ENCODE peak calls at places on chromosomes 13 and 19, in nine cellular contexts. One of them, this sample, is unnamed.

GRCh38 chr19:29831041-29831548 is 19.3 kb downstream of the CCNE1 start:
- DNase-seq in breast epithelium: no peak
- DNase-seq in stomach: no peak
- DNase-seq in HCT116: peak; percentile 76
- DNase-seq in sigmoid colon: no peak
- DNase-seq in suprapubic skin: peak; percentile 43
- DNase-seq in upper lobe of left lung: no peak
- DNase-seq in transverse colon: no peak
- DNase-seq in HepG2: no peak
- DNase-seq in this sample: no peak

GRCh38 chr13:53683146-53683545 is 654.5 kb downstream of the OLFM4 start:
- DNase-seq in breast epithelium: no peak
- DNase-seq in stomach: no peak
- DNase-seq in HCT116: no peak
- DNase-seq in sigmoid colon: no peak
- DNase-seq in suprapubic skin: no peak
- DNase-seq in upper lobe of left lung: no peak
- DNase-seq in transverse colon: no peak
- DNase-seq in HepG2: no peak
- DNase-seq in this sample: no peak

GRCh38 chr19:36972594-36972993 is 56.5 kb downstream of the ZNF568 start:
- DNase-seq in breast epithelium: no peak
- DNase-seq in stomach: no peak
- DNase-seq in HCT116: no peak
- DNase-seq in sigmoid colon: no peak
- DNase-seq in suprapubic skin: peak; percentile 76
- DNase-seq in upper lobe of left lung: no peak
- DNase-seq in transverse colon: no peak
- DNase-seq in HepG2: no peak
- DNase-seq in this sample: peak; percentile 76

GRCh38 chr13:24133396-24133795 is 27.1 kb upstream of the SPATA13 start:
- DNase-seq in breast epithelium: no peak
- DNase-seq in stomach: no peak
- DNase-seq in HCT116: no peak
- DNase-seq in sigmoid colon: no peak
- DNase-seq in suprapubic skin: no peak
- DNase-seq in upper lobe of left lung: no peak
- DNase-seq in transverse colon: no peak
- DNase-seq in HepG2: no peak
- DNase-seq in this sample: no peak

GRCh38 chr13:113533441-113533840 is 42.9 kb upstream of the DCUN1D2 start:
- DNase-seq in breast epithelium: no peak
- DNase-seq in stomach: no peak
- DNase-seq in HCT116: no peak
- DNase-seq in sigmoid colon: peak; percentile 67
- DNase-seq in suprapubic skin: no peak
- DNase-seq in upper lobe of left lung: no peak
- DNase-seq in transverse colon: no peak
- DNase-seq in HepG2: no peak
- DNase-seq in this sample: peak; percentile 45

GRCh38 chr19:35331551-35332214 is 2.7 kb downstream of the CD22 start:
- DNase-seq in breast epithelium: no peak
- DNase-seq in stomach: no peak
- DNase-seq in HCT116: no peak
- DNase-seq in sigmoid colon: no peak
- DNase-seq in suprapubic skin: no peak
- DNase-seq in upper lobe of left lung: no peak
- DNase-seq in transverse colon: no peak
- DNase-seq in HepG2: no peak
- DNase-seq in this sample: no peak

GRCh38 chr19:5250127-5250659 is 90.4 kb downstream of the PTPRS start:
- DNase-seq in breast epithelium: no peak
- DNase-seq in stomach: no peak
- DNase-seq in HCT116: no peak
- DNase-seq in sigmoid colon: peak; percentile 92
- DNase-seq in suprapubic skin: no peak
- DNase-seq in upper lobe of left lung: peak; percentile 72
- DNase-seq in transverse colon: peak; percentile 28
- DNase-seq in HepG2: no peak
- DNase-seq in this sample: no peak

GRCh38 chr19:31262673-31263308 is 86.4 kb downstream of the TSHZ3 start:
- DNase-seq in breast epithelium: peak; percentile 7
- DNase-seq in stomach: peak; percentile 17
- DNase-seq in HCT116: no peak
- DNase-seq in sigmoid colon: no peak
- DNase-seq in suprapubic skin: no peak
- DNase-seq in upper lobe of left lung: no peak
- DNase-seq in transverse colon: no peak
- DNase-seq in HepG2: no peak
- DNase-seq in this sample: no peak

GRCh38 chr13:74026753-74027152 is 107.5 kb downstream of the KLF12 start:
- DNase-seq in breast epithelium: no peak
- DNase-seq in stomach: peak; percentile 29
- DNase-seq in HCT116: no peak
- DNase-seq in sigmoid colon: no peak
- DNase-seq in suprapubic skin: no peak
- DNase-seq in upper lobe of left lung: no peak
- DNase-seq in transverse colon: peak; percentile 44
- DNase-seq in HepG2: no peak
- DNase-seq in this sample: peak; percentile 80

GRCh38 chr19:54316746-54317107 is 3.8 kb upstream of the LILRA5 start:
- DNase-seq in breast epithelium: no peak
- DNase-seq in stomach: no peak
- DNase-seq in HCT116: no peak
- DNase-seq in sigmoid colon: no peak
- DNase-seq in suprapubic skin: peak; percentile 47
- DNase-seq in upper lobe of left lung: no peak
- DNase-seq in transverse colon: no peak
- DNase-seq in HepG2: no peak
- DNase-seq in this sample: peak; percentile 85

GRCh38 chr19:40055832-40056504 is at the start of gene ZNF780B:
- DNase-seq in breast epithelium: no peak
- DNase-seq in stomach: peak; percentile 67
- DNase-seq in HCT116: peak; percentile 19
- DNase-seq in sigmoid colon: peak; percentile 65
- DNase-seq in suprapubic skin: peak; percentile 80
- DNase-seq in upper lobe of left lung: peak; percentile 85
- DNase-seq in transverse colon: peak; percentile 80
- DNase-seq in HepG2: peak; percentile 68
- DNase-seq in this sample: peak; percentile 92
- TF ChIP-seq POLR2A in breast epithelium: no peak
- TF ChIP-seq POLR2A in stomach: no peak
- TF ChIP-seq POLR2A in HCT116: no peak
- TF ChIP-seq POLR2A in sigmoid colon: no peak
- TF ChIP-seq POLR2A in suprapubic skin: no peak
- TF ChIP-seq POLR2A in upper lobe of left lung: no peak
- TF ChIP-seq POLR2A in transverse colon: no peak
- TF ChIP-seq POLR2A in HepG2: peak; percentile 80
- TF ChIP-seq POLR2A in this sample: no peak

GRCh38 chr19:38650911-38651584 is 3.6 kb downstream of the ACTN4 start:
- DNase-seq in breast epithelium: no peak
- DNase-seq in stomach: no peak
- DNase-seq in HCT116: no peak
- DNase-seq in sigmoid colon: peak; percentile 81
- DNase-seq in suprapubic skin: no peak
- DNase-seq in upper lobe of left lung: no peak
- DNase-seq in transverse colon: no peak
- DNase-seq in HepG2: no peak
- DNase-seq in this sample: no peak
- H3K4me1 ChIP-seq in breast epithelium: peaks cover 4% of the 10 kb centered on the region
- H3K4me1 ChIP-seq in stomach: peaks cover 68% of the 10 kb centered on the region
- H3K4me1 ChIP-seq in HCT116: peaks cover 78% of the 10 kb centered on the region
- H3K4me1 ChIP-seq in sigmoid colon: peaks cover 76% of the 10 kb centered on the region
- H3K4me1 ChIP-seq in suprapubic skin: peaks cover 83% of the 10 kb centered on the region
- H3K4me1 ChIP-seq in upper lobe of left lung: peaks cover 70% of the 10 kb centered on the region
- H3K4me1 ChIP-seq in transverse colon: peaks cover 68% of the 10 kb centered on the region
- H3K4me1 ChIP-seq in HepG2: peaks cover 68% of the 10 kb centered on the region
- H3K4me1 ChIP-seq in this sample: peaks cover 68% of the 10 kb centered on the region

DNA sequence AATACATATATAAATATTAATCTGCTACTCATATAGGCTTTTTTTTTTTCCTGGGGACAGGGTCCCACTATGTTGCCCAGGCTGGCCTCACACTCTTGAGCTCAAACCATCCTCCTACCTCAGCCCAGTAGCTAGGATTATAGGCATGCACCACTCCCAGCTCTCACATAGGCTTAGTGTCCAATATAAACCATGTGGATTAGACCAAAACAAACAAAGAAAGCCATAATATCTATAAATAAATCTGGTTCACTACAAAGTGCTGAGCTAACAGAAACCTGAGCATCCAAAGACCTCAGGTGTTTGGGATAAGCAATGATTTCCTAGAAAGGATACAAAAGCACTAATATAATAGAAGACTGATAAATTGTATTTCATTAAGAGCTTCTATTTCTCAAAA is 26.0 kb downstream of the TBC1D4 start:
- DNase-seq in breast epithelium: no peak
- DNase-seq in stomach: no peak
- DNase-seq in HCT116: no peak
- DNase-seq in sigmoid colon: no peak
- DNase-seq in suprapubic skin: no peak
- DNase-seq in upper lobe of left lung: no peak
- DNase-seq in transverse colon: no peak
- DNase-seq in HepG2: no peak
- DNase-seq in this sample: no peak
- TF ChIP-seq POLR2AphosphoS5 in breast epithelium: no peak
- TF ChIP-seq POLR2AphosphoS5 in stomach: no peak
- TF ChIP-seq POLR2AphosphoS5 in HCT116: no peak
- TF ChIP-seq POLR2AphosphoS5 in sigmoid colon: no peak
- TF ChIP-seq POLR2AphosphoS5 in suprapubic skin: no peak
- TF ChIP-seq POLR2AphosphoS5 in upper lobe of left lung: no peak
- TF ChIP-seq POLR2AphosphoS5 in transverse colon: no peak
- TF ChIP-seq POLR2AphosphoS5 in HepG2: no peak
- TF ChIP-seq POLR2AphosphoS5 in this sample: no peak

DNA sequence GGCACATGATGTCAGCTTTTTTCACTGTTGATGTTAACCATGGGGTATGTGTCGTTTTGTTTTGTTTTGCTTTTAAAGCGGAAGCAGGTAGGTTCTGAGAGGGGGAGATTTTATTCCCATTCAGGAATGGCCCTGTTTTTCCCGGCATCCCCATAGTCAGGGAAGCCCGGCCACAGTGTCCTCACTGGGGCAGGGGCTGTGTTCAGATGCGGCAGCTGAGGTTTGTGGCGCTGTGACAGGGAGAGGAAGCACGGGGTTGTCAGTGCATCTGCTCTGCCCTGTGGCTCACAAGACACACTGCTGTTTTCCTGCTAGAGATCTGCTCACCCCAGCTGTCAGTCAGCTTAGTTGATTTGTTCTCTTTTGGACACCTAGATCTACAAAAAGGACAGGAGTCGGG is 27.6 kb downstream of the ANKRD27 start:
- DNase-seq in breast epithelium: no peak
- DNase-seq in stomach: no peak
- DNase-seq in HCT116: no peak
- DNase-seq in sigmoid colon: no peak
- DNase-seq in suprapubic skin: no peak
- DNase-seq in upper lobe of left lung: no peak
- DNase-seq in transverse colon: no peak
- DNase-seq in HepG2: no peak
- DNase-seq in this sample: no peak
- TF ChIP-seq POLR2A in breast epithelium: no peak
- TF ChIP-seq POLR2A in stomach: no peak
- TF ChIP-seq POLR2A in HCT116: no peak
- TF ChIP-seq POLR2A in sigmoid colon: no peak
- TF ChIP-seq POLR2A in suprapubic skin: no peak
- TF ChIP-seq POLR2A in upper lobe of left lung: no peak
- TF ChIP-seq POLR2A in transverse colon: no peak
- TF ChIP-seq POLR2A in HepG2: no peak
- TF ChIP-seq POLR2A in this sample: no peak

DNA sequence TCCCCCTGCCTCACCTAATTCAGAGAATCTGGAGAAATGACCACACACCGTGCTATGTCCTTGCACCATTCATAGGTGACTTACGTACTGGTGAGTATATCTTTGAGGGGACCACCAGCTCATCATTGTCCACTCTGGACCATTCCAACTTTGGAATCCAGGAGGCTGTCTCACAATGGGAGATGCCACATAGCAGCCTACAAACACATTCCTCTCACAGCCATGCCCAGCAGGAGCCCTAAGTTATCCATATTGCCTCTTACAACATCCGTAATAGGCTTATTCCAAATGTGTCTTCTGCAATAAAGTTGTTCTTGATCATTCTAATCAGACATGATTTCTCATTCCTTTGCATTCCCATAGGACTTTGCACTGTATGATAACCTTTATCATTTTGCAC is 436.7 kb downstream of the EFNB2 start:
- DNase-seq in breast epithelium: no peak
- DNase-seq in stomach: no peak
- DNase-seq in HCT116: no peak
- DNase-seq in sigmoid colon: no peak
- DNase-seq in suprapubic skin: no peak
- DNase-seq in upper lobe of left lung: no peak
- DNase-seq in transverse colon: no peak
- DNase-seq in HepG2: no peak
- DNase-seq in this sample: no peak
- H3K4me1 ChIP-seq in breast epithelium: no peaks in the 10 kb centered on the region
- H3K4me1 ChIP-seq in stomach: peaks cover 7% of the 10 kb centered on the region
- H3K4me1 ChIP-seq in HCT116: peaks cover 81% of the 10 kb centered on the region
- H3K4me1 ChIP-seq in sigmoid colon: no peaks in the 10 kb centered on the region
- H3K4me1 ChIP-seq in suprapubic skin: no peaks in the 10 kb centered on the region
- H3K4me1 ChIP-seq in upper lobe of left lung: no peaks in the 10 kb centered on the region
- H3K4me1 ChIP-seq in transverse colon: peaks cover 55% of the 10 kb centered on the region
- H3K4me1 ChIP-seq in HepG2: no peaks in the 10 kb centered on the region
- H3K4me1 ChIP-seq in this sample: no peaks in the 10 kb centered on the region

GRCh38 chr19:12789904-12790619 is 1.2 kb upstream of the JUNB start:
- DNase-seq in breast epithelium: peak; percentile 96
- DNase-seq in stomach: peak; percentile 96
- DNase-seq in HCT116: peak; percentile 89
- DNase-seq in sigmoid colon: peak; percentile 99
- DNase-seq in suprapubic skin: peak; percentile 98
- DNase-seq in upper lobe of left lung: peak; percentile 98
- DNase-seq in transverse colon: peak; percentile 97
- DNase-seq in HepG2: peak; percentile 87
- DNase-seq in this sample: peak; percentile 100

GRCh38 chr19:12789098-12789903 is 2.0 kb upstream of the JUNB start:
- DNase-seq in breast epithelium: no peak
- DNase-seq in stomach: no peak
- DNase-seq in HCT116: no peak
- DNase-seq in sigmoid colon: no peak
- DNase-seq in suprapubic skin: no peak
- DNase-seq in upper lobe of left lung: no peak
- DNase-seq in transverse colon: no peak
- DNase-seq in HepG2: no peak
- DNase-seq in this sample: no peak

GRCh38 chr19:12787458-12787857 is 3.8 kb upstream of the JUNB start:
- DNase-seq in breast epithelium: no peak
- DNase-seq in stomach: no peak
- DNase-seq in HCT116: no peak
- DNase-seq in sigmoid colon: no peak
- DNase-seq in suprapubic skin: no peak
- DNase-seq in upper lobe of left lung: no peak
- DNase-seq in transverse colon: no peak
- DNase-seq in HepG2: no peak
- DNase-seq in this sample: no peak

GRCh38 chr19:12788025-12788681 is 3.1 kb upstream of the JUNB start:
- DNase-seq in breast epithelium: no peak
- DNase-seq in stomach: no peak
- DNase-seq in HCT116: no peak
- DNase-seq in sigmoid colon: no peak
- DNase-seq in suprapubic skin: no peak
- DNase-seq in upper lobe of left lung: no peak
- DNase-seq in transverse colon: no peak
- DNase-seq in HepG2: no peak
- DNase-seq in this sample: no peak

GRCh38 chr19:12788682-12789097 is 2.6 kb upstream of the JUNB start:
- DNase-seq in breast epithelium: peak; percentile 72
- DNase-seq in stomach: peak; percentile 81
- DNase-seq in HCT116: no peak
- DNase-seq in sigmoid colon: peak; percentile 94
- DNase-seq in suprapubic skin: no peak
- DNase-seq in upper lobe of left lung: peak; percentile 91
- DNase-seq in transverse colon: peak; percentile 89
- DNase-seq in HepG2: peak; percentile 41
- DNase-seq in this sample: peak; percentile 92
- TF ChIP-seq POLR2AphosphoS5 in breast epithelium: peak; percentile 12
- TF ChIP-seq POLR2AphosphoS5 in stomach: peak; percentile 31
- TF ChIP-seq POLR2AphosphoS5 in HCT116: peak; percentile 48
- TF ChIP-seq POLR2AphosphoS5 in sigmoid colon: peak; percentile 37
- TF ChIP-seq POLR2AphosphoS5 in suprapubic skin: no peak
- TF ChIP-seq POLR2AphosphoS5 in upper lobe of left lung: peak; percentile 78
- TF ChIP-seq POLR2AphosphoS5 in transverse colon: peak; percentile 60
- TF ChIP-seq POLR2AphosphoS5 in HepG2: no peak
- TF ChIP-seq POLR2AphosphoS5 in this sample: peak; percentile 80

This sample was measured in spleen.